ENCODE peak calls at places on chromosome 14, in six cellular contexts. M is mesendoderm, W is IMR-90, N is H1, C is mesenchymal stem cell, R is trophoblast cell. O is an unnamed sample.

GRCh38 chr14:101128478-101129450 is 225.2 kb upstream of the RTL1 start:
- DNase-seq in N (peak), W (no peak), M (no peak), C (no peak), R (no peak), O (no peak)

GRCh38 chr14:84965279-84965678 is 564.7 kb upstream of the FLRT2 start:
- DNase-seq in N (no peak), M (no peak), C (no peak), W (no peak), R (no peak), O (no peak)

GRCh38 chr14:79764288-79764687 is 447.0 kb downstream of the DIO2 start:
- DNase-seq in W (no peak), C (no peak), N (no peak), R (no peak), M (no peak), O (no peak)

GRCh38 chr14:58270628-58271027 is 26.0 kb downstream of the PSMA3 start:
- DNase-seq in N (no peak), R (peak), W (peak), C (no peak), M (no peak), O (no peak)

GRCh38 chr14:92877757-92878431 is 45.1 kb upstream of the CHGA start:
- DNase-seq in N (peak), M (peak), R (no peak), C (no peak), W (no peak), O (peak)

GRCh38 chr14:32226051-32226450 is 23.0 kb upstream of the RNU6-8 start:
- DNase-seq in N (no peak), R (peak), W (no peak), C (peak), M (peak), O (no peak)

GRCh38 chr14:99654235-99655000 is 9.5 kb downstream of the HHIPL1 start:
- DNase-seq in W (peak), R (peak), M (no peak), N (no peak), C (peak), O (no peak)

GRCh38 chr14:100285913-100286400 is 20.3 kb downstream of the SLC25A29 start:
- DNase-seq in C (no peak), R (no peak), W (no peak), N (no peak), M (no peak), O (no peak)

GRCh38 chr14:36633580-36633979 is 28.1 kb upstream of the PAX9 start:
- DNase-seq in C (no peak), N (no peak), R (no peak), W (no peak), M (no peak), O (no peak)

GRCh38 chr14:36950812-36951211 is 221.6 kb downstream of the SLC25A21 start:
- DNase-seq in W (no peak), M (no peak), N (no peak), R (no peak), C (no peak), O (no peak)

GRCh38 chr14:80636071-80636470 is 305.5 kb downstream of the CEP128 start:
- DNase-seq in W (peak), M (peak), C (no peak), R (peak), N (no peak), O (no peak)

GRCh38 chr14:33120966-33121365 is 182.3 kb downstream of the NPAS3 start:
- DNase-seq in M (no peak), N (no peak), W (no peak), R (no peak), C (peak), O (no peak)

GRCh38 chr14:57066887-57067513 is 201.7 kb downstream of the EXOC5 start:
- DNase-seq in C (peak), N (peak), W (peak), M (peak), R (peak), O (peak)

GRCh38 chr14:24232645-24233537 is at the start of gene GMPR2:
- DNase-seq in R (peak), C (peak), N (no peak), W (no peak), M (no peak), O (no peak)

GRCh38 chr14:93035585-93035916 is 80.2 kb downstream of the ITPK1 start:
- DNase-seq in C (no peak), M (no peak), N (no peak), W (no peak), R (no peak), O (no peak)

GRCh38 chr14:86777950-86778602 is 1214.9 kb downstream of the GALC start:
- DNase-seq in N (no peak), W (peak), M (no peak), C (peak), R (no peak), O (no peak)

GRCh38 chr14:91919814-91920213 is 27.7 kb downstream of the FBLN5 start:
- DNase-seq in C (no peak), M (no peak), N (no peak), W (peak), R (no peak), O (no peak)

GRCh38 chr14:71290301-71290700 is 383.0 kb downstream of the PCNX1 start:
- DNase-seq in N (no peak), C (no peak), R (no peak), M (peak), W (no peak), O (no peak)

GRCh38 chr14:99883866-99884650 is 90.8 kb downstream of the EML1 start:
- DNase-seq in N (no peak), C (no peak), W (no peak), R (no peak), M (no peak), O (no peak)

GRCh38 chr14:69342928-69343525 is 55.1 kb downstream of the ERH start:
- DNase-seq in M (no peak), R (no peak), C (no peak), W (no peak), N (no peak), O (no peak)

GRCh38 chr14:92391746-92392145 is 68.8 kb downstream of the SLC24A4 start:
- DNase-seq in W (no peak), C (no peak), R (no peak), N (no peak), M (no peak), O (no peak)

GRCh38 chr14:48937796-48938195 is 648.4 kb downstream of the RPS29 start:
- DNase-seq in N (no peak), M (peak), R (no peak), W (peak), C (peak), O (peak)

GRCh38 chr14:48936352-48936751 is 649.8 kb downstream of the RPS29 start:
- DNase-seq in N (no peak), R (no peak), W (peak), C (peak), M (no peak), O (peak)

GRCh38 chr14:48936881-48937280 is 649.3 kb downstream of the RPS29 start:
- DNase-seq in W (peak), N (no peak), R (no peak), C (peak), M (no peak), O (no peak)
- H3K4me3 ChIP-seq in W (no peak), N (no peak), R (no peak), C (no peak), M (no peak), O (no peak)

GRCh38 chr14:61694830-61695694 is at the start of gene HIF1A:
- DNase-seq in M (peak), R (peak), W (peak), N (peak), C (peak), O (peak)
- H2AK5ac ChIP-seq in M (no peak), R (peak), W (peak), N (no peak), C (peak), O (peak)

GRCh38 chr14:89164168-89165074 is 252.6 kb downstream of the FOXN3 start:
- DNase-seq in C (no peak), W (no peak), N (no peak), M (no peak), R (no peak), O (no peak)
- H3K4me3 ChIP-seq in C (no peak), W (no peak), N (no peak), M (no peak), R (no peak), O (no peak)

GRCh38 chr14:22977684-22978486 is 4.5 kb downstream of the AJUBA start:
- DNase-seq in R (peak), M (peak), W (peak), N (peak), C (peak), O (peak)

GRCh38 chr14:22978487-22978837 is 3.9 kb downstream of the AJUBA start:
- DNase-seq in W (no peak), M (no peak), R (no peak), N (no peak), C (no peak), O (no peak)

GRCh38 chr14:22974530-22975313 is 7.6 kb downstream of the AJUBA start:
- DNase-seq in N (no peak), W (no peak), M (no peak), R (no peak), C (peak), O (no peak)

GRCh38 chr14:22977434-22977683 is 5.0 kb downstream of the AJUBA start:
- DNase-seq in N (no peak), M (no peak), R (no peak), C (no peak), W (no peak), O (no peak)

GRCh38 chr14:22976620-22977433 is 5.5 kb downstream of the AJUBA start:
- DNase-seq in N (no peak), M (peak), R (no peak), W (peak), C (peak), O (no peak)
- H2AK5ac ChIP-seq in N (peak), M (no peak), R (no peak), W (peak), C (peak), O (no peak)

DNA sequence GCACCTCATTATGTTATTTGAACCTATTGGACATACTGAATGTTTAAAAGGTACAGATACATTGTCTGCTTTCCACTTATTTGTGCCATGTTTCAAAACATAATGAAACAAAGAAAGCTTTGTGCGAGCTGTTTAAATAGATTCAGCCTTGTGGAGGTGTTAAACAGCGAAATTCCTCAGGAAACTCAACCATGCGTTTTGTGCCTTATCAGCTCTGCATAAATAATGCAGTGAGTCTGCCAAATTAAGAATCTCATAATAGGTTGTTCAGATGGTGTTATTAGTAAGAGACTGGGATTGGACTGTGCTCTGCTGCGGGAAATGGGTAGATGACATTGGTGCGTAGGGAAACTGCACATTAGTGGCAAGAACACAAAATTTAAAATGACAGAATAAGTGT is 163.7 kb upstream of the CLEC14A start:
- DNase-seq in N (no peak), M (peak), R (no peak), C (no peak), W (no peak), O (peak)
- H3K4me3 ChIP-seq in N (no peak), M (no peak), R (no peak), C (no peak), W (no peak), O (no peak)

GRCh38 chr14:54676822-54677708 is 110.1 kb downstream of the SAMD4A start:
- DNase-seq in N (no peak), R (peak), C (peak), W (peak), M (peak), O (peak)
- H2AK5ac ChIP-seq in N (peak), R (no peak), C (peak), W (peak), M (no peak), O (no peak)

O was measured in neuronal stem cell.